ENCODE peak calls at places on chromosomes 7 and 10, in ten cellular contexts. M is activated CD4-positive, CD25-positive, alpha-beta regulatory T cell; G is RCC 7860; T is stimulated activated CD4-positive, alpha-beta T cell treated with anti-CD3 and anti-CD28 coated beads, Interleukin-15, amount 100 ng/mL, for 48 hours; U is OCI-M1; A is AG04450; K is ureter; Q is right cardiac atrium; D is cardiac muscle cell; O is activated CD4-positive, alpha-beta memory T cell treated with anti-CD3 and anti-CD28 coated beads for 36 hours. Y is an unnamed sample.

GRCh38 chr7:48528689-48529088 is 357.4 kb downstream of the ABCA13 start:
- DNase-seq in K (no peak), M (no peak), D (no peak), O (no peak), A (no peak), T (no peak), Q (no peak), U (no peak), G (no peak), Y (no peak)

GRCh38 chr7:69664433-69664832 is 66.2 kb downstream of the AUTS2 start:
- DNase-seq in T (no peak), A (no peak), O (no peak), G (no peak), K (no peak), U (no peak), Q (no peak), M (no peak), D (no peak), Y (no peak)

GRCh38 chr7:127995157-127995865 is 35.9 kb downstream of the LRRC4 start:
- DNase-seq in G (no peak), U (no peak), Q (no peak), T (no peak), M (no peak), K (no peak), O (no peak), D (peak), A (peak), Y (no peak)

GRCh38 chr7:69564454-69565417 is 33.5 kb upstream of the AUTS2 start:
- DNase-seq in G (no peak), Q (no peak), K (peak), U (no peak), D (peak), A (no peak), M (no peak), T (no peak), O (no peak), Y (no peak)

GRCh38 chr10:35369049-35369760 is 32.9 kb downstream of the CCNY start:
- DNase-seq in A (peak), G (no peak), K (no peak), M (no peak), D (no peak), O (no peak), Q (no peak), T (no peak), U (peak), Y (no peak)

GRCh38 chr10:95440756-95441546 is 120.2 kb downstream of the SORBS1 start:
- DNase-seq in T (peak), G (peak), M (no peak), K (no peak), A (no peak), O (no peak), Q (no peak), U (peak), D (no peak), Y (no peak)

GRCh38 chr7:101127460-101128039 is 646 bp downstream of the SERPINE1 start:
- DNase-seq in Q (no peak), U (no peak), K (no peak), M (no peak), T (no peak), A (no peak), G (no peak), D (no peak), O (no peak), Y (no peak)

GRCh38 chr10:53477313-53477675 is 704.7 kb upstream of the MBL2 start:
- DNase-seq in O (no peak), A (no peak), G (no peak), D (no peak), U (peak), T (no peak), K (no peak), M (no peak), Q (no peak), Y (no peak)

GRCh38 chr7:137791947-137792346 is 54.8 kb downstream of the DGKI start:
- DNase-seq in D (no peak), M (no peak), Q (no peak), T (no peak), O (no peak), G (no peak), A (no peak), U (no peak), K (no peak), Y (no peak)

GRCh38 chr10:13100349-13101294 is 659 bp downstream of the OPTN start:
- DNase-seq in T (no peak), Q (peak), A (no peak), D (peak), M (peak), O (peak), G (no peak), U (peak), K (no peak), Y (no peak)

GRCh38 chr7:954330-955238 is at the start of gene ADAP1:
- DNase-seq in T (no peak), O (peak), Q (peak), M (peak), D (peak), K (no peak), G (no peak), A (no peak), U (peak), Y (no peak)

GRCh38 chr7:90246184-90246583 is 1.2 kb downstream of the CFAP69 start:
- DNase-seq in K (no peak), M (no peak), A (no peak), D (peak), O (no peak), U (no peak), T (no peak), G (no peak), Q (no peak), Y (no peak)

GRCh38 chr10:31262672-31263071 is 56.3 kb upstream of the ZEB1 start:
- DNase-seq in M (no peak), U (no peak), T (no peak), D (peak), A (peak), Q (peak), O (no peak), K (peak), G (no peak), Y (no peak)

GRCh38 chr10:49679480-49679893 is at the start of gene C10orf53:
- DNase-seq in Q (peak), U (no peak), M (no peak), T (no peak), D (peak), G (no peak), O (peak), K (no peak), A (no peak), Y (no peak)

GRCh38 chr7:1112109-1112508 is 24.2 kb downstream of the GPER1 start:
- DNase-seq in O (no peak), U (no peak), M (no peak), K (no peak), A (no peak), Q (peak), G (no peak), D (peak), T (no peak), Y (no peak)

GRCh38 chr7:140044251-140044650 is 18.5 kb downstream of the PARP12 start:
- DNase-seq in Q (no peak), T (no peak), U (no peak), D (no peak), O (no peak), K (no peak), A (no peak), M (no peak), G (no peak), Y (no peak)